ENCODE peak calls at places on chromosomes 12 and 14, in ten cellular contexts. One of them, this sample, is unnamed.

GRCh38 chr14:59017285-59017965 is 171.0 kb upstream of the DAAM1 start:
- DNase-seq in heart right ventricle: no peak
- DNase-seq in HCEC 1CT: no peak
- DNase-seq in AML-193: no peak
- DNase-seq in EL: no peak
- DNase-seq in stimulated activated CD8-positive, alpha-beta memory T cell treated with anti-CD3 and anti-CD28 coated beads, Interleukin-12 subunit alpha, Interleukin-12 subunit beta, amount 100 ng/mL, for 4 hours: no peak
- DNase-seq in RWPE1: no peak
- DNase-seq in astrocyte: peak
- DNase-seq in PC-3: no peak
- DNase-seq in NCI-H1436: no peak
- DNase-seq in this sample: no peak

GRCh38 chr12:122081697-122082221 is 3.2 kb downstream of the MLXIP start:
- DNase-seq in RWPE1: no peak
- DNase-seq in NCI-H1436: no peak
- DNase-seq in HCEC 1CT: peak
- DNase-seq in stimulated activated CD8-positive, alpha-beta memory T cell treated with anti-CD3 and anti-CD28 coated beads, Interleukin-12 subunit alpha, Interleukin-12 subunit beta, amount 100 ng/mL, for 4 hours: no peak
- DNase-seq in EL: peak
- DNase-seq in AML-193: peak
- DNase-seq in astrocyte: no peak
- DNase-seq in heart right ventricle: peak
- DNase-seq in PC-3: peak
- DNase-seq in this sample: no peak

GRCh38 chr14:54333511-54333910 is 63.3 kb upstream of the CDKN3 start:
- DNase-seq in HCEC 1CT: no peak
- DNase-seq in PC-3: peak
- DNase-seq in heart right ventricle: no peak
- DNase-seq in NCI-H1436: no peak
- DNase-seq in EL: no peak
- DNase-seq in stimulated activated CD8-positive, alpha-beta memory T cell treated with anti-CD3 and anti-CD28 coated beads, Interleukin-12 subunit alpha, Interleukin-12 subunit beta, amount 100 ng/mL, for 4 hours: no peak
- DNase-seq in AML-193: no peak
- DNase-seq in RWPE1: no peak
- DNase-seq in astrocyte: no peak
- DNase-seq in this sample: no peak

GRCh38 chr12:117518594-117519270 is 157.3 kb upstream of the NOS1 start:
- DNase-seq in EL: no peak
- DNase-seq in PC-3: peak
- DNase-seq in stimulated activated CD8-positive, alpha-beta memory T cell treated with anti-CD3 and anti-CD28 coated beads, Interleukin-12 subunit alpha, Interleukin-12 subunit beta, amount 100 ng/mL, for 4 hours: no peak
- DNase-seq in astrocyte: peak
- DNase-seq in RWPE1: no peak
- DNase-seq in AML-193: no peak
- DNase-seq in NCI-H1436: no peak
- DNase-seq in heart right ventricle: no peak
- DNase-seq in HCEC 1CT: no peak
- DNase-seq in this sample: no peak

GRCh38 chr14:64510825-64511679 is 6.5 kb downstream of the ZBTB1 start:
- DNase-seq in stimulated activated CD8-positive, alpha-beta memory T cell treated with anti-CD3 and anti-CD28 coated beads, Interleukin-12 subunit alpha, Interleukin-12 subunit beta, amount 100 ng/mL, for 4 hours: no peak
- DNase-seq in EL: peak
- DNase-seq in HCEC 1CT: peak
- DNase-seq in PC-3: peak
- DNase-seq in NCI-H1436: peak
- DNase-seq in AML-193: peak
- DNase-seq in heart right ventricle: peak
- DNase-seq in RWPE1: no peak
- DNase-seq in astrocyte: peak
- DNase-seq in this sample: peak

GRCh38 chr14:104865069-104865630 is at the start of gene CEP170B:
- DNase-seq in stimulated activated CD8-positive, alpha-beta memory T cell treated with anti-CD3 and anti-CD28 coated beads, Interleukin-12 subunit alpha, Interleukin-12 subunit beta, amount 100 ng/mL, for 4 hours: no peak
- DNase-seq in HCEC 1CT: peak
- DNase-seq in NCI-H1436: no peak
- DNase-seq in AML-193: no peak
- DNase-seq in RWPE1: peak
- DNase-seq in EL: peak
- DNase-seq in PC-3: peak
- DNase-seq in astrocyte: no peak
- DNase-seq in heart right ventricle: no peak
- DNase-seq in this sample: peak

GRCh38 chr12:120979220-120979861 is 998 bp downstream of the HNF1A start:
- DNase-seq in RWPE1: no peak
- DNase-seq in NCI-H1436: no peak
- DNase-seq in HCEC 1CT: no peak
- DNase-seq in AML-193: no peak
- DNase-seq in astrocyte: no peak
- DNase-seq in stimulated activated CD8-positive, alpha-beta memory T cell treated with anti-CD3 and anti-CD28 coated beads, Interleukin-12 subunit alpha, Interleukin-12 subunit beta, amount 100 ng/mL, for 4 hours: no peak
- DNase-seq in PC-3: no peak
- DNase-seq in heart right ventricle: no peak
- DNase-seq in EL: no peak
- DNase-seq in this sample: no peak

GRCh38 chr14:52730708-52731111 is 744 bp downstream of the STYX start:
- DNase-seq in AML-193: peak
- DNase-seq in RWPE1: no peak
- DNase-seq in heart right ventricle: no peak
- DNase-seq in stimulated activated CD8-positive, alpha-beta memory T cell treated with anti-CD3 and anti-CD28 coated beads, Interleukin-12 subunit alpha, Interleukin-12 subunit beta, amount 100 ng/mL, for 4 hours: no peak
- DNase-seq in PC-3: peak
- DNase-seq in NCI-H1436: no peak
- DNase-seq in astrocyte: peak
- DNase-seq in EL: peak
- DNase-seq in HCEC 1CT: peak
- DNase-seq in this sample: no peak

GRCh38 chr12:46126050-46126727 is 135.8 kb upstream of the SCAF11 start:
- DNase-seq in heart right ventricle: no peak
- DNase-seq in PC-3: peak
- DNase-seq in RWPE1: no peak
- DNase-seq in EL: no peak
- DNase-seq in astrocyte: no peak
- DNase-seq in AML-193: no peak
- DNase-seq in HCEC 1CT: no peak
- DNase-seq in stimulated activated CD8-positive, alpha-beta memory T cell treated with anti-CD3 and anti-CD28 coated beads, Interleukin-12 subunit alpha, Interleukin-12 subunit beta, amount 100 ng/mL, for 4 hours: no peak
- DNase-seq in NCI-H1436: no peak
- DNase-seq in this sample: no peak

This sample was measured in K562.